ENCODE peak calls at places on chromosome 4, in seven cellular contexts. E, U, A, H, C, Q and Z are unnamed samples. For H3K4me1 and H3K27me3, the result is how much of the 10 kb centered on the place peaks cover.

GRCh38 chr4:60721680-60722079 is 478.4 kb upstream of the ADGRL3 start:
- DNase-seq in E (no peak), U (no peak), A (no peak), H (no peak), C (no peak), Q (no peak), Z (no peak)

GRCh38 chr4:146478009-146478408 is 43.7 kb downstream of the SLC10A7 start:
- DNase-seq in E (no peak), U (no peak), A (no peak), H (no peak), C (no peak), Q (no peak), Z (no peak)

GRCh38 chr4:36712013-36712412 is 430.6 kb downstream of the DTHD1 start:
- DNase-seq in E (no peak), U (no peak), A (no peak), H (no peak), C (no peak), Q (no peak), Z (no peak)

GRCh38 chr4:139022835-139023234 is 7.3 kb downstream of the NOCT start:
- DNase-seq in E (no peak), U (no peak), A (no peak), H (no peak), C (no peak), Q (no peak), Z (no peak)

GRCh38 chr4:127498366-127498765 is 134.4 kb upstream of the INTU start:
- DNase-seq in E (no peak), U (no peak), A (no peak), H (no peak), C (no peak), Q (no peak), Z (no peak)

GRCh38 chr4:148238797-148239196 is 203.4 kb downstream of the NR3C2 start:
- DNase-seq in E (no peak), U (no peak), A (no peak), H (no peak), C (no peak), Q (no peak), Z (no peak)

GRCh38 chr4:68218044-68218443 is 27.4 kb downstream of the TMPRSS11B start:
- DNase-seq in E (no peak), U (no peak), A (no peak), H (no peak), C (no peak), Q (no peak), Z (no peak)

GRCh38 chr4:98232202-98232601 is 29.0 kb upstream of the RAP1GDS1 start:
- DNase-seq in E (no peak), U (no peak), A (no peak), H (no peak), C (no peak), Q (no peak), Z (no peak)

GRCh38 chr4:100189820-100190642 is at the start of gene DDIT4L:
- DNase-seq in E (peak), U (peak), A (peak), H (peak), C (peak), Q (peak), Z (no peak)

GRCh38 chr4:140870427-140870826 is 114.2 kb upstream of the TBC1D9 start:
- DNase-seq in E (no peak), U (no peak), A (no peak), H (no peak), C (no peak), Q (no peak), Z (no peak)

GRCh38 chr4:137685357-137685756 is 153.1 kb upstream of the PCDH18 start:
- DNase-seq in E (no peak), U (no peak), A (no peak), H (no peak), C (no peak), Q (no peak), Z (no peak)

GRCh38 chr4:145909773-145910172 is 28.9 kb downstream of the ZNF827 start:
- DNase-seq in E (peak), U (no peak), A (no peak), H (no peak), C (no peak), Q (no peak), Z (no peak)

DNA sequence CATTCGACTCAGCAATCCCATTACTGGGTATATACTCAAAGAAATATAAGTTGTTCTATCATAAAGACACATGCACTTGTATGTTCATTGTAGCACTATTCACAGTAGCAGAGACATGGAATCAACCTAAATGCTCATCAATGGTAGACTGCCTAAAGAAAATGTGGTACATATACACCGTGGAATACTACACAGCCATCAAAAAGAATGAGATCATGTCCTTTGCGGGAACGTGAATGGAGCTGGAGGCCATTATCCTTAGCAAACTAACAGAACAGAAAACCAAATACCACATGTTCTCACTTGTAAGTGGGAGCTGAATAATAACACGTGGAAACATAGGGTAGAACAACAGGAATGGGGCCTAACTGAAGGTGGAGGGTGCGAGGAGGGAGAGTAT is 44.9 kb downstream of the TMEM131L start:
- DNase-seq in E (no peak), U (no peak), A (no peak), H (no peak), C (no peak), Q (no peak), Z (no peak)
- H3K4me1 ChIP-seq in E (under half), U (under half), A (under half), H (under half), C (under half), Q (half or more), Z (under half)

GRCh38 chr4:13546855-13547562 is 2.7 kb upstream of the NKX3-2 start:
- DNase-seq in E (peak), U (no peak), A (peak), H (no peak), C (no peak), Q (no peak), Z (no peak)
- H3K27me3 ChIP-seq in E (half or more), U (half or more), A (half or more), H (under half), C (half or more), Q (half or more), Z (under half)

GRCh38 chr4:184745747-184746531 is 12.0 kb upstream of the CENPU start:
- DNase-seq in E (peak), U (peak), A (no peak), H (peak), C (peak), Q (peak), Z (no peak)
- H3K4me3 ChIP-seq in E (no peak), U (peak), A (no peak), H (peak), C (no peak), Q (peak), Z (no peak)

DNA sequence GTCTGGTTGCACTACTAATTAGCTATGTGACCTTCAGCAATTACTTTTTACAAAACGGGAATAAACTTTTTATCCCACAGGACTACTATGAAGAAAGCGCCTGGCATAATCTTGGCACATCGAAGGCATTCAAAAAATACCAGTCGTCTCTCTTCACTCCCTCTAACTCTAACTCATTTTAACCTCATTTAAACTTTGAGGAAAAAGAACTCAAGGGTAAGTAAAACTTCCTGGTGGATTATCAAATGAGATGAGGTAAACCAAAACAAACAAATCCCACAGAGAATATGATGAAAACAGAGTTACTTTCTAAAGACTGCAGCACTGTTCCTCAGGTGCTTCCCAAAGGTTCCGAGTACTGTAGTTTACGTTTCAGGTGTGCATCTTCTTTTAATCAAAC is 66.9 kb downstream of the SH3RF1 start:
- DNase-seq in E (no peak), U (no peak), A (no peak), H (no peak), C (no peak), Q (no peak), Z (no peak)
- H3K4me1 ChIP-seq in E (under half), U (under half), A (under half), H (under half), C (under half), Q (half or more), Z (under half)

GRCh38 chr4:116959045-116959444 is 126.3 kb downstream of the TRAM1L1 start:
- DNase-seq in E (no peak), U (no peak), A (no peak), H (no peak), C (no peak), Q (no peak), Z (no peak)
- H3K27me3 ChIP-seq in E (under half), U (under half), A (under half), H (under half), C (under half), Q (under half), Z (under half)

GRCh38 chr4:6393544-6394475 is 78.6 kb downstream of the PPP2R2C start:
- DNase-seq in E (no peak), U (no peak), A (peak), H (no peak), C (no peak), Q (no peak), Z (no peak)
- H3K4me3 ChIP-seq in E (no peak), U (no peak), A (no peak), H (no peak), C (no peak), Q (no peak), Z (no peak)

GRCh38 chr4:3460926-3461325 is 2.2 kb upstream of the DOK7 start:
- DNase-seq in E (no peak), U (peak), A (peak), H (no peak), C (no peak), Q (no peak), Z (no peak)

GRCh38 chr4:3462790-3463415 is at the start of gene DOK7:
- DNase-seq in E (peak), U (peak), A (peak), H (no peak), C (peak), Q (peak), Z (no peak)

GRCh38 chr4:3463556-3464348 is 646 bp downstream of the DOK7 start:
- DNase-seq in E (no peak), U (peak), A (peak), H (no peak), C (no peak), Q (no peak), Z (no peak)

GRCh38 chr4:3461515-3462291 is 1.4 kb upstream of the DOK7 start:
- DNase-seq in E (no peak), U (peak), A (peak), H (peak), C (no peak), Q (no peak), Z (no peak)

GRCh38 chr4:3462321-3462789 is 751 bp upstream of the DOK7 start:
- DNase-seq in E (no peak), U (peak), A (peak), H (no peak), C (no peak), Q (no peak), Z (no peak)
- H3K4me1 ChIP-seq in E (under half), U (under half), A (under half), H (under half), C (under half), Q (under half), Z (under half)

DNA sequence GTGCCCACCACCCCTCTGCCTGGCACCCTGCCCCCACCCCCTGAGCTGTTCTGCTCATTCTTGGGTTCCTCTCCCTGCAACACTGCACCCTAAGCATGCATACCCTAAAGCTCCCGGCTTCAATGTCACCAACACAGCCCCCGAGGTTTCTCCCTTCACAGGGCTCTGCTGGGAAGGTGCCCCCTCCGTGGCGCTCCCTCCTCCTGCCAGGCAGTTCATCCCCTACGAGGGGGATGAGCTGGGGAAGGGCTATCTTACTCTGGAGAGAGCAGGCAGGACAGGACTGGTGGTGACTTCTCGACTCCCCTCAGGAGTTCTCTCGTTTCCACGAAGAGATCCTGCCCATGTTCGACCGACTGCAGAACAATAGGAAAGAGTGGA is 6.5 kb downstream of the ATP5ME start:
- DNase-seq in E (peak), U (no peak), A (no peak), H (no peak), C (no peak), Q (no peak), Z (no peak)
- H3K27me3 ChIP-seq in E (under half), U (under half), A (under half), H (under half), C (under half), Q (under half), Z (under half)